ENCODE peak calls at places on chromosome 7, in five cellular contexts. One of them, this sample, is unnamed.

GRCh38 chr7:93043393-93043985 is 74.3 kb downstream of the SAMD9 start:
- DNase-seq in HFFc6: peak; percentile 88
- DNase-seq in NCI-H345: no peak
- DNase-seq in lung microvascular endothelial cell: peak; percentile 28
- DNase-seq in hypothalamus: no peak
- DNase-seq in this sample: no peak

GRCh38 chr7:53121374-53121773 is 85.9 kb downstream of the POM121L12 start:
- DNase-seq in HFFc6: no peak
- DNase-seq in NCI-H345: no peak
- DNase-seq in lung microvascular endothelial cell: no peak
- DNase-seq in hypothalamus: no peak
- DNase-seq in this sample: no peak

GRCh38 chr7:4638781-4639575 is 43.1 kb upstream of the FOXK1 start:
- DNase-seq in HFFc6: no peak
- DNase-seq in NCI-H345: no peak
- DNase-seq in lung microvascular endothelial cell: no peak
- DNase-seq in hypothalamus: no peak
- DNase-seq in this sample: no peak

GRCh38 chr7:36473454-36474282 is 84.0 kb downstream of the ANLN start:
- DNase-seq in HFFc6: no peak
- DNase-seq in NCI-H345: peak; percentile 64
- DNase-seq in lung microvascular endothelial cell: peak; percentile 53
- DNase-seq in hypothalamus: peak; percentile 31
- DNase-seq in this sample: peak; percentile 68

GRCh38 chr7:130141161-130141857 is 63.9 kb downstream of the TMEM209 start:
- DNase-seq in HFFc6: peak; percentile 67
- DNase-seq in NCI-H345: no peak
- DNase-seq in lung microvascular endothelial cell: peak; percentile 75
- DNase-seq in hypothalamus: peak; percentile 51
- DNase-seq in this sample: peak; percentile 45

GRCh38 chr7:139699640-139700504 is 77.9 kb downstream of the HIPK2 start:
- DNase-seq in HFFc6: no peak
- DNase-seq in NCI-H345: no peak
- DNase-seq in lung microvascular endothelial cell: no peak
- DNase-seq in hypothalamus: no peak
- DNase-seq in this sample: no peak

GRCh38 chr7:142231716-142232115 is 26.1 kb downstream of the PRSS58 start:
- DNase-seq in HFFc6: no peak
- DNase-seq in NCI-H345: no peak
- DNase-seq in lung microvascular endothelial cell: no peak
- DNase-seq in hypothalamus: no peak
- DNase-seq in this sample: no peak

GRCh38 chr7:107201795-107202450 is 33.1 kb downstream of the HBP1 start:
- DNase-seq in HFFc6: peak; percentile 22
- DNase-seq in NCI-H345: peak; percentile 51
- DNase-seq in lung microvascular endothelial cell: peak; percentile 59
- DNase-seq in hypothalamus: peak; percentile 10
- DNase-seq in this sample: peak; percentile 85

GRCh38 chr7:145016068-145016467 is 180.2 kb upstream of the TPK1 start:
- DNase-seq in HFFc6: no peak
- DNase-seq in NCI-H345: no peak
- DNase-seq in lung microvascular endothelial cell: no peak
- DNase-seq in hypothalamus: no peak
- DNase-seq in this sample: no peak

GRCh38 chr7:93374345-93374940 is 142.3 kb downstream of the VPS50 start:
- DNase-seq in HFFc6: peak; percentile 16
- DNase-seq in NCI-H345: peak; percentile 20
- DNase-seq in lung microvascular endothelial cell: peak; percentile 57
- DNase-seq in hypothalamus: no peak
- DNase-seq in this sample: no peak

GRCh38 chr7:8724080-8724718 is 290.8 kb downstream of the NXPH1 start:
- DNase-seq in HFFc6: no peak
- DNase-seq in NCI-H345: peak; percentile 77
- DNase-seq in lung microvascular endothelial cell: peak; percentile 17
- DNase-seq in hypothalamus: peak; percentile 17
- DNase-seq in this sample: peak; percentile 50

GRCh38 chr7:36011588-36011965 is 141.5 kb upstream of the EEPD1 start:
- DNase-seq in HFFc6: no peak
- DNase-seq in NCI-H345: peak; percentile 13
- DNase-seq in lung microvascular endothelial cell: no peak
- DNase-seq in hypothalamus: no peak
- DNase-seq in this sample: no peak

GRCh38 chr7:80949449-80949848 is 30.6 kb upstream of the SEMA3C start:
- DNase-seq in HFFc6: no peak
- DNase-seq in NCI-H345: no peak
- DNase-seq in lung microvascular endothelial cell: no peak
- DNase-seq in hypothalamus: no peak
- DNase-seq in this sample: no peak

GRCh38 chr7:117605712-117606111 is 125.9 kb downstream of the CFTR start:
- DNase-seq in HFFc6: no peak
- DNase-seq in NCI-H345: no peak
- DNase-seq in lung microvascular endothelial cell: no peak
- DNase-seq in hypothalamus: no peak
- DNase-seq in this sample: no peak

GRCh38 chr7:55514546-55515265 is 57.6 kb downstream of the VOPP1 start:
- DNase-seq in HFFc6: no peak
- DNase-seq in NCI-H345: no peak
- DNase-seq in lung microvascular endothelial cell: no peak
- DNase-seq in hypothalamus: no peak
- DNase-seq in this sample: no peak

GRCh38 chr7:147818338-147818737 is 772.2 kb upstream of the C7orf33 start:
- DNase-seq in HFFc6: no peak
- DNase-seq in NCI-H345: no peak
- DNase-seq in lung microvascular endothelial cell: no peak
- DNase-seq in hypothalamus: no peak
- DNase-seq in this sample: no peak

GRCh38 chr7:25908154-25908948 is 243.6 kb upstream of the NFE2L3 start:
- DNase-seq in HFFc6: no peak
- DNase-seq in NCI-H345: no peak
- DNase-seq in lung microvascular endothelial cell: no peak
- DNase-seq in hypothalamus: no peak
- DNase-seq in this sample: no peak

GRCh38 chr7:2643386-2644229 is 11.8 kb downstream of the TTYH3 start:
- DNase-seq in HFFc6: no peak
- DNase-seq in NCI-H345: no peak
- DNase-seq in lung microvascular endothelial cell: peak; percentile 68
- DNase-seq in hypothalamus: no peak
- DNase-seq in this sample: no peak

GRCh38 chr7:65980478-65981250 is 1.3 kb downstream of the GUSB start:
- DNase-seq in HFFc6: peak; percentile 4
- DNase-seq in NCI-H345: no peak
- DNase-seq in lung microvascular endothelial cell: peak; percentile 89
- DNase-seq in hypothalamus: no peak
- DNase-seq in this sample: peak; percentile 79